ENCODE peak calls at places on chromosome 11, in nine cellular contexts. P is memory B cell; Y is NAMALWA; D is retina; E is HL-60; A is ovary; H is NCI-H1105; K is stimulated activated effector memory CD8-positive, alpha-beta T cell treated with anti-CD3 and anti-CD28 coated beads, Interleukin-12 subunit alpha, Interleukin-12 subunit beta, amount 100 ng/mL, for 72 hours; M is effector memory CD8-positive, alpha-beta T cell. V is an unnamed sample.

GRCh38 chr11:30936476-30936875 is 350.3 kb upstream of the MPPED2 start:
- DNase-seq in P (no peak), Y (no peak), D (no peak), E (no peak), A (no peak), H (no peak), K (no peak), M (no peak), V (no peak)

GRCh38 chr11:250740-251299 is 14.0 kb downstream of the PSMD13 start:
- DNase-seq in P (peak), Y (peak), D (peak), E (peak), A (peak), H (no peak), K (peak), M (peak), V (peak)

GRCh38 chr11:76469141-76469540 is 24.3 kb downstream of the EMSY start:
- DNase-seq in P (no peak), Y (no peak), D (no peak), E (no peak), A (no peak), H (no peak), K (no peak), M (no peak), V (no peak)

GRCh38 chr11:131033151-131033651 is 116.9 kb upstream of the SNX19 start:
- DNase-seq in P (no peak), Y (no peak), D (no peak), E (no peak), A (no peak), H (no peak), K (no peak), M (no peak), V (no peak)

GRCh38 chr11:87529486-87529885 is 491.8 kb downstream of the TMEM135 start:
- DNase-seq in P (no peak), Y (no peak), D (no peak), E (no peak), A (no peak), H (no peak), K (no peak), M (no peak), V (no peak)

GRCh38 chr11:1931326-1931725 is 11.8 kb downstream of the TNNT3 start:
- DNase-seq in P (no peak), Y (no peak), D (no peak), E (no peak), A (no peak), H (no peak), K (no peak), M (no peak), V (no peak)

GRCh38 chr11:32435947-32436750 is 810 bp upstream of the WT1 start:
- DNase-seq in P (no peak), Y (no peak), D (peak), E (no peak), A (peak), H (no peak), K (peak), M (no peak), V (no peak)

GRCh38 chr11:125110996-125111340 is 458 bp downstream of the TMEM218 start:
- DNase-seq in P (no peak), Y (no peak), D (no peak), E (no peak), A (no peak), H (no peak), K (no peak), M (no peak), V (peak)

GRCh38 chr11:90323289-90323688 is 100.4 kb upstream of the CHORDC1 start:
- DNase-seq in P (no peak), Y (no peak), D (no peak), E (no peak), A (no peak), H (no peak), K (no peak), M (no peak), V (no peak)

GRCh38 chr11:65559951-65560537 is 1.9 kb upstream of the LTBP3 start:
- DNase-seq in P (no peak), Y (no peak), D (no peak), E (no peak), A (no peak), H (no peak), K (no peak), M (no peak), V (no peak)

GRCh38 chr11:96293583-96293982 is 49.4 kb downstream of the MAML2 start:
- DNase-seq in P (no peak), Y (no peak), D (no peak), E (no peak), A (no peak), H (no peak), K (no peak), M (no peak), V (no peak)

GRCh38 chr11:9516113-9516512 is 55.3 kb downstream of the ZNF143 start:
- DNase-seq in P (no peak), Y (no peak), D (no peak), E (no peak), A (no peak), H (no peak), K (no peak), M (no peak), V (no peak)

GRCh38 chr11:46696212-46696558 is 4.2 kb downstream of the ARHGAP1 start:
- DNase-seq in P (no peak), Y (no peak), D (no peak), E (no peak), A (no peak), H (peak), K (no peak), M (no peak), V (no peak)

V was measured in KG1.